ENCODE peak calls at places on chromosomes 11 and 22, in five cellular contexts. One of them, this sample, is unnamed.

GRCh38 chr11:116111546-116111945 is 607.3 kb upstream of the CADM1 start:
- DNase-seq in HCT116: no peak
- DNase-seq in mucosa of descending colon: no peak
- DNase-seq in A549: no peak
- DNase-seq in OCI-LY7: no peak
- DNase-seq in this sample: no peak

GRCh38 chr11:6402561-6402981 is 12.3 kb downstream of the SMPD1 start:
- DNase-seq in HCT116: no peak
- DNase-seq in mucosa of descending colon: no peak
- DNase-seq in A549: no peak
- DNase-seq in OCI-LY7: peak
- DNase-seq in this sample: no peak

GRCh38 chr11:90364527-90364926 is 141.7 kb upstream of the CHORDC1 start:
- DNase-seq in HCT116: no peak
- DNase-seq in mucosa of descending colon: no peak
- DNase-seq in A549: no peak
- DNase-seq in OCI-LY7: no peak
- DNase-seq in this sample: no peak

GRCh38 chr11:70826541-70826943 is 425.8 kb downstream of the SHANK2 start:
- DNase-seq in HCT116: no peak
- DNase-seq in mucosa of descending colon: no peak
- DNase-seq in A549: no peak
- DNase-seq in OCI-LY7: no peak
- DNase-seq in this sample: no peak

GRCh38 chr11:106853850-106854401 is 164.3 kb downstream of the GUCY1A2 start:
- DNase-seq in HCT116: no peak
- DNase-seq in mucosa of descending colon: no peak
- DNase-seq in A549: no peak
- DNase-seq in OCI-LY7: no peak
- DNase-seq in this sample: no peak

GRCh38 chr11:45079567-45079942 is 66.9 kb upstream of the PRDM11 start:
- DNase-seq in HCT116: no peak
- DNase-seq in mucosa of descending colon: no peak
- DNase-seq in A549: no peak
- DNase-seq in OCI-LY7: no peak
- DNase-seq in this sample: no peak

GRCh38 chr11:119880143-119880542 is 151.1 kb upstream of the NECTIN1 start:
- DNase-seq in HCT116: no peak
- DNase-seq in mucosa of descending colon: no peak
- DNase-seq in A549: no peak
- DNase-seq in OCI-LY7: no peak
- DNase-seq in this sample: no peak

GRCh38 chr22:22912135-22912408 is 24.5 kb downstream of the IGLL5 start:
- DNase-seq in HCT116: no peak
- DNase-seq in mucosa of descending colon: no peak
- DNase-seq in A549: no peak
- DNase-seq in OCI-LY7: no peak
- DNase-seq in this sample: no peak

GRCh38 chr22:23537421-23537820 is 42.7 kb downstream of the IGLL1 start:
- DNase-seq in HCT116: no peak
- DNase-seq in mucosa of descending colon: no peak
- DNase-seq in A549: no peak
- DNase-seq in OCI-LY7: no peak
- DNase-seq in this sample: no peak

GRCh38 chr11:92828576-92828975 is 140.9 kb upstream of the MTNR1B start:
- DNase-seq in HCT116: no peak
- DNase-seq in mucosa of descending colon: no peak
- DNase-seq in A549: no peak
- DNase-seq in OCI-LY7: no peak
- DNase-seq in this sample: no peak

GRCh38 chr11:70399681-70400112 is 1.4 kb downstream of the CTTN start:
- DNase-seq in HCT116: peak
- DNase-seq in mucosa of descending colon: peak
- DNase-seq in A549: peak
- DNase-seq in OCI-LY7: no peak
- DNase-seq in this sample: peak

GRCh38 chr11:69808708-69809107 is 10.5 kb downstream of the FGF3 start:
- DNase-seq in HCT116: no peak
- DNase-seq in mucosa of descending colon: no peak
- DNase-seq in A549: no peak
- DNase-seq in OCI-LY7: no peak
- DNase-seq in this sample: no peak

GRCh38 chr11:69801513-69802335 is 17.5 kb downstream of the FGF3 start:
- DNase-seq in HCT116: peak
- DNase-seq in mucosa of descending colon: peak
- DNase-seq in A549: peak
- DNase-seq in OCI-LY7: peak
- DNase-seq in this sample: no peak

GRCh38 chr11:62707277-62707771 is at the start of the genes BSCL2 and GNG3:
- DNase-seq in HCT116: no peak
- DNase-seq in mucosa of descending colon: peak
- DNase-seq in A549: peak
- DNase-seq in OCI-LY7: no peak
- DNase-seq in this sample: no peak

GRCh38 chr11:441418-442274 is at the start of gene ANO9:
- DNase-seq in HCT116: no peak
- DNase-seq in mucosa of descending colon: peak
- DNase-seq in A549: no peak
- DNase-seq in OCI-LY7: peak
- DNase-seq in this sample: no peak

GRCh38 chr11:99020324-99021225 is at the start of gene CNTN5:
- DNase-seq in HCT116: no peak
- DNase-seq in mucosa of descending colon: peak
- DNase-seq in A549: peak
- DNase-seq in OCI-LY7: no peak
- DNase-seq in this sample: no peak

GRCh38 chr11:35632301-35632700 is 14.0 kb downstream of the FJX1 start:
- DNase-seq in HCT116: no peak
- DNase-seq in mucosa of descending colon: no peak
- DNase-seq in A549: peak
- DNase-seq in OCI-LY7: no peak
- DNase-seq in this sample: no peak

GRCh38 chr11:132838621-132839020 is 693.7 kb downstream of the OPCML start:
- DNase-seq in HCT116: no peak
- DNase-seq in mucosa of descending colon: no peak
- DNase-seq in A549: no peak
- DNase-seq in OCI-LY7: no peak
- DNase-seq in this sample: no peak

GRCh38 chr11:78798567-78799170 is 224.0 kb upstream of the NARS2 start:
- DNase-seq in HCT116: peak
- DNase-seq in mucosa of descending colon: peak
- DNase-seq in A549: peak
- DNase-seq in OCI-LY7: peak
- DNase-seq in this sample: no peak

GRCh38 chr11:57224537-57224936 is 12.5 kb downstream of the APLNR start:
- DNase-seq in HCT116: no peak
- DNase-seq in mucosa of descending colon: no peak
- DNase-seq in A549: peak
- DNase-seq in OCI-LY7: no peak
- DNase-seq in this sample: peak

GRCh38 chr22:43279867-43280519 is 63.2 kb downstream of the SCUBE1 start:
- DNase-seq in HCT116: no peak
- DNase-seq in mucosa of descending colon: no peak
- DNase-seq in A549: no peak
- DNase-seq in OCI-LY7: no peak
- DNase-seq in this sample: no peak

GRCh38 chr11:118095493-118095892 is 8.7 kb upstream of the SMIM35 start:
- DNase-seq in HCT116: no peak
- DNase-seq in mucosa of descending colon: no peak
- DNase-seq in A549: no peak
- DNase-seq in OCI-LY7: no peak
- DNase-seq in this sample: no peak

GRCh38 chr22:32255217-32255616 is at the start of gene SLC5A4:
- DNase-seq in HCT116: no peak
- DNase-seq in mucosa of descending colon: no peak
- DNase-seq in A549: no peak
- DNase-seq in OCI-LY7: no peak
- DNase-seq in this sample: no peak

GRCh38 chr22:45413368-45414211 is at the start of the genes RIBC2 and SMC1B:
- DNase-seq in HCT116: peak
- DNase-seq in mucosa of descending colon: peak
- DNase-seq in A549: peak
- DNase-seq in OCI-LY7: no peak
- DNase-seq in this sample: no peak

GRCh38 chr11:116808262-116809175 is 14.6 kb downstream of the APOA4 start:
- DNase-seq in HCT116: no peak
- DNase-seq in mucosa of descending colon: peak
- DNase-seq in A549: no peak
- DNase-seq in OCI-LY7: no peak
- DNase-seq in this sample: peak

GRCh38 chr11:110376711-110377324 is 52.9 kb upstream of the FDX1 start:
- DNase-seq in HCT116: peak
- DNase-seq in mucosa of descending colon: peak
- DNase-seq in A549: peak
- DNase-seq in OCI-LY7: peak
- DNase-seq in this sample: peak

GRCh38 chr22:36860821-36861659 is at the start of gene NCF4:
- DNase-seq in HCT116: no peak
- DNase-seq in mucosa of descending colon: peak
- DNase-seq in A549: no peak
- DNase-seq in OCI-LY7: peak
- DNase-seq in this sample: no peak
- H3K4me3 ChIP-seq in HCT116: no peak
- H3K4me3 ChIP-seq in mucosa of descending colon: no peak
- H3K4me3 ChIP-seq in A549: no peak
- H3K4me3 ChIP-seq in OCI-LY7: peak
- H3K4me3 ChIP-seq in this sample: no peak

DNA sequence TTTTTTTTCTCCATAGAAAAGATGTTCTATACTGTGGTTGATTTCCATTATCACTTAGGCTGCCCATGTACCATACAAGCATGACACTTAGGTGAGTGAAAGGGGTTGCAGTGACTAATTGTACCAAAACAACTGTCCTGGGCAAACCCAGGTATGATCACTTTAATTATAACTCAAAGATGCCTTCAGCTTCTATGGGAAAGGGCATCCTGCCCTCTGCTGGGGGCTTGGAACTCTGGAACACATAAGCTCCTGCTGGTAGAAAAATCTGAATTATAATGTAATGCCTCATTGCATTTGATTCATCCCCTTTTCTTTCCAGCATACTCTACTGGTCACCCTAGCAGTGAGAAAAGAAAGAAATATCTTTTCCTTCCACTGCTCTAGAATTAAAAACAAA is 206.3 kb downstream of the DDX10 start:
- DNase-seq in HCT116: no peak
- DNase-seq in mucosa of descending colon: no peak
- DNase-seq in A549: peak
- DNase-seq in OCI-LY7: peak
- DNase-seq in this sample: no peak
- TF ChIP-seq CTCF in HCT116: peak
- TF ChIP-seq CTCF in mucosa of descending colon: no peak
- TF ChIP-seq CTCF in A549: peak
- TF ChIP-seq CTCF in OCI-LY7: peak
- TF ChIP-seq CTCF in this sample: peak

GRCh38 chr11:86591631-86592030 is 80.8 kb downstream of the ME3 start:
- DNase-seq in HCT116: no peak
- DNase-seq in mucosa of descending colon: no peak
- DNase-seq in A549: no peak
- DNase-seq in OCI-LY7: no peak
- DNase-seq in this sample: no peak

GRCh38 chr11:86589856-86590589 is 82.4 kb downstream of the ME3 start:
- DNase-seq in HCT116: no peak
- DNase-seq in mucosa of descending colon: no peak
- DNase-seq in A549: no peak
- DNase-seq in OCI-LY7: no peak
- DNase-seq in this sample: no peak

GRCh38 chr11:86593833-86594232 is 78.6 kb downstream of the ME3 start:
- DNase-seq in HCT116: no peak
- DNase-seq in mucosa of descending colon: no peak
- DNase-seq in A549: no peak
- DNase-seq in OCI-LY7: no peak
- DNase-seq in this sample: no peak

GRCh38 chr11:86592659-86593451 is 79.6 kb downstream of the ME3 start:
- DNase-seq in HCT116: peak
- DNase-seq in mucosa of descending colon: peak
- DNase-seq in A549: peak
- DNase-seq in OCI-LY7: peak
- DNase-seq in this sample: no peak

GRCh38 chr11:86592047-86592564 is 80.3 kb downstream of the ME3 start:
- DNase-seq in HCT116: no peak
- DNase-seq in mucosa of descending colon: no peak
- DNase-seq in A549: no peak
- DNase-seq in OCI-LY7: no peak
- DNase-seq in this sample: no peak
- H3K4me3 ChIP-seq in HCT116: no peak
- H3K4me3 ChIP-seq in mucosa of descending colon: no peak
- H3K4me3 ChIP-seq in A549: no peak
- H3K4me3 ChIP-seq in OCI-LY7: no peak
- H3K4me3 ChIP-seq in this sample: no peak

GRCh38 chr22:39405346-39406085 is 5.9 kb downstream of the TAB1 start:
- DNase-seq in HCT116: no peak
- DNase-seq in mucosa of descending colon: no peak
- DNase-seq in A549: no peak
- DNase-seq in OCI-LY7: no peak
- DNase-seq in this sample: no peak
- TF ChIP-seq CTCF in HCT116: no peak
- TF ChIP-seq CTCF in mucosa of descending colon: no peak
- TF ChIP-seq CTCF in A549: no peak
- TF ChIP-seq CTCF in OCI-LY7: no peak
- TF ChIP-seq CTCF in this sample: no peak

GRCh38 chr22:40310771-40311120 is 35.6 kb upstream of the ADSL start:
- DNase-seq in HCT116: no peak
- DNase-seq in mucosa of descending colon: no peak
- DNase-seq in A549: no peak
- DNase-seq in OCI-LY7: no peak
- DNase-seq in this sample: no peak
- H3K4me3 ChIP-seq in HCT116: no peak
- H3K4me3 ChIP-seq in mucosa of descending colon: no peak
- H3K4me3 ChIP-seq in A549: no peak
- H3K4me3 ChIP-seq in OCI-LY7: no peak
- H3K4me3 ChIP-seq in this sample: no peak

DNA sequence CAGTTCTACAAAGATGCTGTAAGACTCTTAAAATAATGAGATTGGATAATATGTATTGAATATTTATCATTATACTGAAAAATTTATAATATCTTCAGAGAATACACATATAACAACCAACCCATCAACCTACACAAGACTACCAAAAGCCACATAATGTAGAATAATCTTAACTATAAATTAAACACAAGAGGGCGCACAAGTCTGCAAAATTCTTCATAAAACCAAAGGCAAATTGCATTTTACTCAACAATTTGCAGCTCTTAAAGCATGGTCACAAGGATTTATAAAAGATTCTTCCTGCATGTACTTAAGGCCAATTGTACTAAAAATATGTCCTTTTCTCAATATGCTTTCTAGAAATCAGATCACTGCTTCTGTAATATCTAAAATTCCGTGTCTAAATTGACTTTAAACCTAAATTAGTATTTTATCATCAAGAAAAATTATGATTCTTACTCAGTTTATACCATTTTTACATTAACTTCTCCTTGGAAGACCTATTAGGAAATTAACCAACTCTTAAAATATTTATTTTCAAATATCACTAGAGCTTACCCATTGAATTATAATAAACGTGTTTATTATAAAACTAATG is 79.0 kb downstream of the TTC28 start:
- DNase-seq in HCT116: peak
- DNase-seq in mucosa of descending colon: no peak
- DNase-seq in A549: peak
- DNase-seq in OCI-LY7: peak
- DNase-seq in this sample: peak
- TF ChIP-seq CTCF in HCT116: peak
- TF ChIP-seq CTCF in mucosa of descending colon: no peak
- TF ChIP-seq CTCF in A549: peak
- TF ChIP-seq CTCF in OCI-LY7: peak
- TF ChIP-seq CTCF in this sample: no peak